ENCODE peak calls at places on chromosomes 7 and 10, in four cellular contexts. G is iPS-NIHi11, X is iris pigment epithelial cell, S is Caki2. Q is an unnamed sample.

GRCh38 chr10:101770331-101771215 is 5.3 kb downstream of the FGF8 start:
- DNase-seq in G (no peak), X (no peak), S (no peak), Q (no peak)

GRCh38 chr7:97595439-97595838 is 136.4 kb upstream of the TAC1 start:
- DNase-seq in G (no peak), X (no peak), S (no peak), Q (no peak)

GRCh38 chr7:134371536-134371935 is 54.8 kb upstream of the SLC35B4 start:
- DNase-seq in G (no peak), X (no peak), S (no peak), Q (no peak)

GRCh38 chr10:130559213-130559944 is 423.2 kb downstream of the GLRX3 start:
- DNase-seq in G (no peak), X (no peak), S (no peak), Q (no peak)

GRCh38 chr10:58044072-58044471 is 223.6 kb downstream of the IPMK start:
- DNase-seq in G (no peak), X (peak; percentile 81), S (no peak), Q (peak; percentile 96)

GRCh38 chr7:150978136-150978789 is at the start of gene KCNH2:
- DNase-seq in G (peak; percentile 95), X (no peak), S (peak; percentile 50), Q (no peak)

GRCh38 chr7:27166475-27167169 is 1.3 kb upstream of the HOXA9 start:
- DNase-seq in G (no peak), X (no peak), S (peak; percentile 50), Q (no peak)

GRCh38 chr7:131010714-131011436 is 276.9 kb upstream of the KLF14 start:
- DNase-seq in G (no peak), X (peak; percentile 75), S (no peak), Q (peak; percentile 63)

GRCh38 chr10:102596506-102596971 is 47.7 kb upstream of the TRIM8 start:
- DNase-seq in G (peak; percentile 94), X (peak; percentile 69), S (peak; percentile 50), Q (peak; percentile 62)

GRCh38 chr10:92990615-92991014 is 70.0 kb upstream of the CYP26C1 start:
- DNase-seq in G (no peak), X (peak; percentile 85), S (no peak), Q (peak; percentile 55)

GRCh38 chr7:49001610-49002033 is 77.3 kb downstream of the CDC14C start:
- DNase-seq in G (peak; percentile 66), X (peak; percentile 0), S (peak; percentile 49), Q (no peak)

GRCh38 chr7:47087866-47088265 is 494.0 kb downstream of the TNS3 start:
- DNase-seq in G (no peak), X (peak; percentile 67), S (peak; percentile 54), Q (peak; percentile 61)

Q was measured in IMR-90.